ENCODE peak calls at places on chromosomes 12 and 14, in eight cellular contexts. J is keratinocyte, M is A549, T is testis, I is tibial nerve, Z is cardiac muscle cell, D is HFF-Myc, W is uterus. H is an unnamed sample.

GRCh38 chr14:23153891-23154796 is 29.3 kb downstream of the SLC7A8 start:
- DNase-seq in J (no peak), M (no peak), T (peak; percentile 98), I (peak; percentile 93), Z (peak; percentile 43), D (peak; percentile 91), W (peak; percentile 97), H (no peak)

GRCh38 chr12:117151195-117152031 is 38.9 kb downstream of the FBXO21 start:
- DNase-seq in J (no peak), M (peak; percentile 94), T (peak; percentile 88), I (peak; percentile 78), Z (peak; percentile 84), D (no peak), W (peak; percentile 62), H (no peak)

GRCh38 chr12:54413284-54414190 is 5.5 kb downstream of the ITGA5 start:
- DNase-seq in J (no peak), M (no peak), T (no peak), I (no peak), Z (no peak), D (no peak), W (no peak), H (no peak)

GRCh38 chr14:43877351-43877900 is 629.7 kb downstream of the FSCB start:
- DNase-seq in J (no peak), M (no peak), T (no peak), I (no peak), Z (no peak), D (no peak), W (no peak), H (no peak)

GRCh38 chr14:86787782-86788181 is 1205.2 kb downstream of the GALC start:
- DNase-seq in J (no peak), M (no peak), T (no peak), I (no peak), Z (peak; percentile 4), D (no peak), W (no peak), H (peak; percentile 57)

GRCh38 chr12:32454075-32454474 is 54.7 kb downstream of the FGD4 start:
- DNase-seq in J (peak; percentile 62), M (peak; percentile 65), T (no peak), I (no peak), Z (no peak), D (no peak), W (no peak), H (no peak)

GRCh38 chr12:50647031-50647430 is 116.9 kb upstream of the ATF1 start:
- DNase-seq in J (no peak), M (no peak), T (no peak), I (no peak), Z (no peak), D (no peak), W (no peak), H (no peak)

GRCh38 chr14:104690861-104691455 is 1.5 kb downstream of the INF2 start:
- DNase-seq in J (no peak), M (no peak), T (no peak), I (no peak), Z (no peak), D (no peak), W (no peak), H (no peak)

GRCh38 chr14:75469606-75470237 is 41.9 kb downstream of the JDP2 start:
- DNase-seq in J (no peak), M (no peak), T (peak; percentile 32), I (no peak), Z (no peak), D (no peak), W (no peak), H (no peak)

GRCh38 chr12:48422060-48422459 is 50.3 kb upstream of the ANP32D start:
- DNase-seq in J (no peak), M (no peak), T (no peak), I (no peak), Z (no peak), D (no peak), W (no peak), H (no peak)

GRCh38 chr14:104282332-104283196 is 144.2 kb downstream of the KIF26A start:
- DNase-seq in J (no peak), M (no peak), T (no peak), I (no peak), Z (no peak), D (no peak), W (peak; percentile 10), H (no peak)

GRCh38 chr14:83096092-83096491 is 1562.4 kb upstream of the SEL1L start:
- DNase-seq in J (no peak), M (no peak), T (no peak), I (no peak), Z (no peak), D (no peak), W (no peak), H (no peak)

GRCh38 chr12:124875803-124876132 is 12.1 kb upstream of the SCARB1 start:
- DNase-seq in J (no peak), M (no peak), T (no peak), I (no peak), Z (no peak), D (no peak), W (no peak), H (no peak)

GRCh38 chr12:54352022-54352531 is 12.2 kb downstream of the GPR84 start:
- DNase-seq in J (no peak), M (no peak), T (peak; percentile 45), I (no peak), Z (peak; percentile 64), D (no peak), W (peak; percentile 94), H (no peak)

GRCh38 chr12:80412343-80412953 is 31.6 kb upstream of the PTPRQ start:
- DNase-seq in J (no peak), M (peak; percentile 65), T (no peak), I (no peak), Z (peak; percentile 81), D (peak; percentile 33), W (no peak), H (no peak)

GRCh38 chr12:120466560-120467315 is 2.8 kb downstream of the SRSF9 start:
- DNase-seq in J (no peak), M (peak; percentile 64), T (peak; percentile 78), I (peak; percentile 22), Z (peak; percentile 47), D (no peak), W (no peak), H (no peak)

GRCh38 chr14:44833376-44833775 is 128.4 kb downstream of the KLHL28 start:
- DNase-seq in J (no peak), M (peak; percentile 41), T (no peak), I (no peak), Z (no peak), D (no peak), W (no peak), H (no peak)

GRCh38 chr12:122082621-122083356 is 4.2 kb downstream of the MLXIP start:
- DNase-seq in J (no peak), M (no peak), T (no peak), I (no peak), Z (no peak), D (no peak), W (no peak), H (no peak)

GRCh38 chr12:27975222-27976136 is 2.9 kb upstream of the PTHLH start:
- DNase-seq in J (no peak), M (peak; percentile 68), T (peak; percentile 37), I (no peak), Z (peak; percentile 75), D (no peak), W (no peak), H (no peak)

GRCh38 chr12:25322918-25323773 is 72.4 kb upstream of the KRAS start:
- DNase-seq in J (no peak), M (no peak), T (peak; percentile 45), I (no peak), Z (no peak), D (peak; percentile 10), W (no peak), H (no peak)

GRCh38 chr14:68987653-68988036 is 8.5 kb upstream of the ACTN1 start:
- DNase-seq in J (no peak), M (peak; percentile 42), T (no peak), I (no peak), Z (no peak), D (no peak), W (no peak), H (no peak)

GRCh38 chr12:51070004-51070403 is 13.4 kb downstream of the CSRNP2 start:
- DNase-seq in J (no peak), M (no peak), T (no peak), I (peak; percentile 66), Z (no peak), D (no peak), W (no peak), H (no peak)

GRCh38 chr14:34554540-34555250 is 15.2 kb upstream of the EAPP start:
- DNase-seq in J (no peak), M (peak; percentile 36), T (peak; percentile 19), I (peak; percentile 19), Z (no peak), D (no peak), W (no peak), H (no peak)
- H3K4me3 ChIP-seq in J (peak overlapping the region; percentile 11), M (peak overlapping the region; percentile 3), T (no peak overlapping the region), I (no peak overlapping the region), Z (no peak overlapping the region), D (no peak overlapping the region), W (no peak overlapping the region), H (peak overlapping the region; percentile 18)

DNA sequence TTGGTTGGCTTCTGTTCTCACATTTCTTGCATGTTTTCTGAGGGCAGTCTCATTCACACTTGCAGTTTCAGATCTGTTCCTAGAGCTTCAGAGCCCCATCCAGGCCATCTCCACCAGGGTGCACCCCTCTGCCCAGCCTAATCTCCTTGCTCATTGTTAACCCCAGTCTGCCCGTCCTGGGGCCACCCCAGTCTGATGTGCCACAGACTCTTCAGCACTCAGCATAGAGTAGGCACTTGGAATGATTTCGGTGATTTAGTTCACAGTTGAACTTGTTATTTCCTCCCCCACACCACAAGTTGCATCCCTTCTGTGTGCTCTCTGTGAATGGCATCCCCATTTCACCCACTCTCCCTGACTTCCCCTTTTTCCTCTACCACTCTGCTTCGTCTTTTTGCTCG is 41.3 kb downstream of the ANO6 start:
- DNase-seq in J (no peak), M (no peak), T (no peak), I (no peak), Z (no peak), D (no peak), W (no peak), H (no peak)
- TF ChIP-seq CTCF in J (no peak), M (no peak), T (no peak), I (no peak), Z (no peak), D (no peak), W (no peak), H (no peak)

GRCh38 chr12:13843841-13844240 is 137.6 kb downstream of the GRIN2B start:
- DNase-seq in J (no peak), M (no peak), T (no peak), I (no peak), Z (no peak), D (no peak), W (no peak), H (no peak)
- H3K4me3 ChIP-seq in J (no peak overlapping the region), M (no peak overlapping the region), T (no peak overlapping the region), I (no peak overlapping the region), Z (no peak overlapping the region), D (no peak overlapping the region), W (no peak overlapping the region), H (no peak overlapping the region)

DNA sequence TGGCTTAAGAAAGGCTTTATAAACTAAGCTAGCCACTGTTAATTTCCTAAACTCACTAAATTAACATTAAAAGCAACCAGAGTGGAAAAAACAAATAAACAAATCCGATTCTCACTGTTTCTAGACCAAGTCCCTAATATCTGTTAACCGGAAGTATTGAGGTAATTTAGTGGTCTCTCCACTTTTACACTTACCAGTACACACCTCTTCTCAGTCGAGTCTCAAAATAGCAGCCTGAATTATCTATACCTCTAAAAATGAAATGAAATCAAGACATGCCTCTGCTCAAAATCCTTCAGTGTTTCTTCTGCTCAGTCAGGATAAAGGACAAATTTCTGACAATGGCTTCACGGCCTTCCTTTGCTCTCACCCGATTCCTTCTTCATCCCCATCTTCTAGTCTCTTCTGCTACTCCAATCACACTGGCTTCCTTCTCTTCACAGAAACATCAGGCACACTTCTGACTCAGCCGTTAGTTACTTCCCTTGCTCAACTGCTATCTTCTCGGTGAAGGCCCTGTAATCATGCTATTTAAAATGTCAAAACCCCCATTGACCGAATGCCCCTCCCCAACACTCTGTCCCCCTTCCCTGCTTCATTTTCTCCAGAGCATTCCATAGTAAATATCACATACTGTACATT is 161.3 kb downstream of the KITLG start:
- DNase-seq in J (no peak), M (no peak), T (no peak), I (no peak), Z (no peak), D (no peak), W (no peak), H (no peak)
- TF ChIP-seq CTCF in J (no peak), M (no peak), T (no peak), I (no peak), Z (no peak), D (no peak), W (no peak), H (no peak)